ENCODE peak calls at places on chromosome 18, in four cellular contexts. J, O, Z and G are unnamed samples.

GRCh38 chr18:22734812-22735627 is 198.1 kb upstream of the RBBP8 start:
- DNase-seq in J (no peak), Z (no peak), O (no peak), G (no peak)

GRCh38 chr18:65762556-65762955 is 11.7 kb downstream of the CDH7 start:
- DNase-seq in J (no peak), O (no peak), Z (no peak), G (no peak)

GRCh38 chr18:63162271-63163014 is 157.1 kb downstream of the BCL2 start:
- DNase-seq in O (no peak), Z (no peak), J (peak), G (no peak)

GRCh38 chr18:907880-908512 is 3.3 kb downstream of the ADCYAP1 start:
- DNase-seq in J (peak), Z (no peak), O (no peak), G (no peak)

GRCh38 chr18:41767960-41768359 is 187.1 kb upstream of the PIK3C3 start:
- DNase-seq in Z (peak), O (no peak), J (no peak), G (no peak)

GRCh38 chr18:50163505-50163904 is 31.4 kb downstream of the MYO5B start:
- DNase-seq in O (no peak), J (no peak), Z (no peak), G (no peak)

GRCh38 chr18:9827856-9828793 is 57.6 kb upstream of the TXNDC2 start:
- DNase-seq in J (peak), Z (peak), O (peak), G (no peak)

GRCh38 chr18:44812426-44812825 is 131.7 kb downstream of the SETBP1 start:
- DNase-seq in J (no peak), Z (no peak), O (no peak), G (no peak)

GRCh38 chr18:8750954-8751415 is 45.6 kb downstream of the MTCL1 start:
- DNase-seq in J (no peak), O (no peak), Z (peak), G (no peak)

GRCh38 chr18:25168011-25168410 is 184.0 kb downstream of the ZNF521 start:
- DNase-seq in Z (no peak), O (no peak), J (no peak), G (no peak)

GRCh38 chr18:54939375-54939917 is 19.8 kb downstream of the CCDC68 start:
- DNase-seq in O (no peak), J (no peak), Z (no peak), G (no peak)

GRCh38 chr18:58590827-58591226 is 38.1 kb downstream of the ALPK2 start:
- DNase-seq in J (no peak), Z (no peak), O (no peak), G (no peak)

GRCh38 chr18:45457933-45458332 is 157.3 kb upstream of the SLC14A2 start:
- DNase-seq in J (no peak), Z (no peak), O (no peak), G (no peak)

GRCh38 chr18:53687002-53687401 is 537.5 kb downstream of the MBD2 start:
- DNase-seq in O (no peak), J (no peak), Z (no peak), G (no peak)

GRCh38 chr18:23631746-23632145 is 31.0 kb downstream of the ANKRD29 start:
- DNase-seq in Z (no peak), O (no peak), J (no peak), G (no peak)

GRCh38 chr18:76679877-76680276 is 142.5 kb upstream of the ZNF236 start:
- DNase-seq in Z (no peak), O (no peak), J (no peak), G (no peak)

GRCh38 chr18:68114989-68115388 is 598.5 kb upstream of the DSEL start:
- DNase-seq in Z (no peak), O (no peak), J (no peak), G (no peak)

GRCh38 chr18:48563027-48563426 is 24.2 kb downstream of the CTIF start:
- DNase-seq in J (no peak), Z (peak), O (no peak), G (no peak)

GRCh38 chr18:9612215-9612830 is 2.0 kb downstream of the PPP4R1 start:
- DNase-seq in Z (no peak), O (peak), J (peak), G (peak)

GRCh38 chr18:217532-218334 is 50.1 kb downstream of the THOC1 start:
- DNase-seq in Z (no peak), J (no peak), O (no peak), G (no peak)

GRCh38 chr18:50644807-50645206 is 84.9 kb downstream of the MAPK4 start:
- DNase-seq in O (no peak), Z (no peak), J (no peak), G (no peak)

GRCh38 chr18:50896093-50896492 is 17.2 kb downstream of the ME2 start:
- DNase-seq in O (no peak), Z (no peak), J (no peak), G (no peak)

GRCh38 chr18:60193780-60194179 is 178.8 kb downstream of the MC4R start:
- DNase-seq in O (no peak), Z (no peak), J (no peak), G (no peak)

GRCh38 chr18:45521777-45522176 is 93.5 kb upstream of the SLC14A2 start:
- DNase-seq in O (no peak), Z (no peak), J (peak), G (no peak)

GRCh38 chr18:37184209-37184868 is 355.4 kb downstream of the KIAA1328 start:
- DNase-seq in J (no peak), O (no peak), Z (no peak), G (no peak)

GRCh38 chr18:72762505-72763122 is 105.2 kb downstream of the NETO1 start:
- DNase-seq in J (no peak), Z (peak), O (peak), G (no peak)

GRCh38 chr18:37553633-37554398 is 11.8 kb downstream of the CELF4 start:
- DNase-seq in Z (no peak), J (no peak), O (no peak), G (no peak)

GRCh38 chr18:2916184-2916583 is 69.4 kb downstream of the EMILIN2 start:
- DNase-seq in J (no peak), Z (no peak), O (no peak), G (no peak)

GRCh38 chr18:23852236-23853045 is 162.1 kb upstream of the TTC39C start:
- DNase-seq in O (no peak), J (no peak), Z (no peak), G (no peak)

GRCh38 chr18:59912007-59912550 is 12.3 kb downstream of the PMAIP1 start:
- DNase-seq in J (no peak), O (no peak), Z (no peak), G (no peak)

GRCh38 chr18:10924290-10924689 is 225.1 kb downstream of the PIEZO2 start:
- DNase-seq in Z (no peak), J (no peak), O (no peak), G (no peak)

GRCh38 chr18:77134611-77135010 is 2.0 kb upstream of the MBP start:
- DNase-seq in O (no peak), Z (no peak), J (no peak), G (no peak)

GRCh38 chr18:57427429-57428181 is 7.6 kb upstream of the ONECUT2 start:
- DNase-seq in J (no peak), O (no peak), Z (no peak), G (no peak)

GRCh38 chr18:77811510-77811909 is 561.9 kb downstream of the GALR1 start:
- DNase-seq in Z (no peak), O (peak), J (no peak), G (no peak)

GRCh38 chr18:76805221-76805620 is 17.1 kb upstream of the ZNF236 start:
- DNase-seq in Z (no peak), J (no peak), O (peak), G (no peak)

GRCh38 chr18:55833543-55833942 is 245.6 kb upstream of the TCF4 start:
- DNase-seq in O (no peak), J (no peak), Z (peak), G (no peak)

GRCh38 chr18:78979058-78979680 is 449 bp upstream of the SALL3 start:
- DNase-seq in Z (no peak), J (no peak), O (no peak), G (no peak)